ENCODE peak calls at places on chromosomes 12 and 14, in seven cellular contexts. One of them, this sample, is unnamed.

GRCh38 chr12:93403988-93404803 is 26.5 kb downstream of the NUDT4 start:
- DNase-seq in brain pericyte: no peak
- DNase-seq in ACHN: no peak
- DNase-seq in BE2C: no peak
- DNase-seq in DMS 273 treated with DMSO at 0.1 percent for 48 hours: no peak
- DNase-seq in NCI-H748 treated with DMSO at 0.1 percent for 48 hours: no peak
- DNase-seq in stimulated activated naive CD4-positive, alpha-beta T cell: no peak
- DNase-seq in this sample: no peak

GRCh38 chr12:92295523-92295922 is 149.9 kb upstream of the BTG1 start:
- DNase-seq in ACHN: no peak
- DNase-seq in stimulated activated naive CD4-positive, alpha-beta T cell: no peak
- DNase-seq in BE2C: no peak
- DNase-seq in brain pericyte: no peak
- DNase-seq in NCI-H748 treated with DMSO at 0.1 percent for 48 hours: no peak
- DNase-seq in DMS 273 treated with DMSO at 0.1 percent for 48 hours: no peak
- DNase-seq in this sample: no peak

GRCh38 chr14:102095231-102095870 is 8.5 kb upstream of the HSP90AA1 start:
- DNase-seq in DMS 273 treated with DMSO at 0.1 percent for 48 hours: no peak
- DNase-seq in NCI-H748 treated with DMSO at 0.1 percent for 48 hours: no peak
- DNase-seq in ACHN: no peak
- DNase-seq in BE2C: no peak
- DNase-seq in brain pericyte: no peak
- DNase-seq in stimulated activated naive CD4-positive, alpha-beta T cell: no peak
- DNase-seq in this sample: no peak

GRCh38 chr12:65596514-65597010 is 227.7 kb upstream of the HMGA2 start:
- DNase-seq in BE2C: no peak
- DNase-seq in NCI-H748 treated with DMSO at 0.1 percent for 48 hours: no peak
- DNase-seq in DMS 273 treated with DMSO at 0.1 percent for 48 hours: no peak
- DNase-seq in ACHN: no peak
- DNase-seq in stimulated activated naive CD4-positive, alpha-beta T cell: no peak
- DNase-seq in brain pericyte: no peak
- DNase-seq in this sample: no peak

GRCh38 chr14:26444745-26445144 is 153.1 kb downstream of the NOVA1 start:
- DNase-seq in stimulated activated naive CD4-positive, alpha-beta T cell: no peak
- DNase-seq in brain pericyte: no peak
- DNase-seq in NCI-H748 treated with DMSO at 0.1 percent for 48 hours: no peak
- DNase-seq in BE2C: no peak
- DNase-seq in ACHN: peak
- DNase-seq in DMS 273 treated with DMSO at 0.1 percent for 48 hours: no peak
- DNase-seq in this sample: no peak

GRCh38 chr12:24997970-24998582 is 49.2 kb upstream of the BCAT1 start:
- DNase-seq in DMS 273 treated with DMSO at 0.1 percent for 48 hours: no peak
- DNase-seq in NCI-H748 treated with DMSO at 0.1 percent for 48 hours: no peak
- DNase-seq in brain pericyte: peak
- DNase-seq in BE2C: no peak
- DNase-seq in ACHN: no peak
- DNase-seq in stimulated activated naive CD4-positive, alpha-beta T cell: no peak
- DNase-seq in this sample: no peak

GRCh38 chr14:31261859-31262739 is 54.5 kb upstream of the HECTD1 start:
- DNase-seq in NCI-H748 treated with DMSO at 0.1 percent for 48 hours: no peak
- DNase-seq in DMS 273 treated with DMSO at 0.1 percent for 48 hours: peak
- DNase-seq in brain pericyte: no peak
- DNase-seq in stimulated activated naive CD4-positive, alpha-beta T cell: no peak
- DNase-seq in ACHN: peak
- DNase-seq in BE2C: no peak
- DNase-seq in this sample: peak

GRCh38 chr12:124928095-124928911 is 13.9 kb upstream of the UBC start:
- DNase-seq in BE2C: no peak
- DNase-seq in DMS 273 treated with DMSO at 0.1 percent for 48 hours: no peak
- DNase-seq in stimulated activated naive CD4-positive, alpha-beta T cell: no peak
- DNase-seq in NCI-H748 treated with DMSO at 0.1 percent for 48 hours: no peak
- DNase-seq in ACHN: peak
- DNase-seq in brain pericyte: no peak
- DNase-seq in this sample: no peak

GRCh38 chr12:14957769-14958168 is 3.6 kb downstream of the ARHGDIB start:
- DNase-seq in BE2C: no peak
- DNase-seq in NCI-H748 treated with DMSO at 0.1 percent for 48 hours: no peak
- DNase-seq in ACHN: no peak
- DNase-seq in stimulated activated naive CD4-positive, alpha-beta T cell: no peak
- DNase-seq in DMS 273 treated with DMSO at 0.1 percent for 48 hours: no peak
- DNase-seq in brain pericyte: no peak
- DNase-seq in this sample: no peak